ENCODE peak calls at places on chromosomes 16 and 17, in four cellular contexts. One of them, this sample, is unnamed.

GRCh38 chr17:17741346-17742023 is 60.2 kb downstream of the RAI1 start:
- DNase-seq in GM12878: no peak
- DNase-seq in K562: no peak
- DNase-seq in WTC11: peak
- DNase-seq in this sample: no peak

GRCh38 chr16:84446086-84446485 is 58.4 kb downstream of the MEAK7 start:
- DNase-seq in GM12878: no peak
- DNase-seq in K562: no peak
- DNase-seq in WTC11: no peak
- DNase-seq in this sample: no peak

GRCh38 chr16:56610609-56611111 is 2.3 kb downstream of the MT2A start:
- DNase-seq in GM12878: no peak
- DNase-seq in K562: no peak
- DNase-seq in WTC11: no peak
- DNase-seq in this sample: no peak

GRCh38 chr17:70318061-70318460 is 148.7 kb downstream of the KCNJ2 start:
- DNase-seq in K562: no peak
- DNase-seq in GM12878: no peak
- DNase-seq in WTC11: no peak
- DNase-seq in this sample: no peak

GRCh38 chr17:83192161-83192788 is 112.9 kb downstream of the METRNL start:
- DNase-seq in K562: no peak
- DNase-seq in WTC11: peak
- DNase-seq in GM12878: no peak
- DNase-seq in this sample: no peak

GRCh38 chr16:66289986-66290385 is 76.5 kb upstream of the CDH5 start:
- DNase-seq in WTC11: no peak
- DNase-seq in K562: no peak
- DNase-seq in GM12878: no peak
- DNase-seq in this sample: no peak

GRCh38 chr17:73901661-73902415 is 257.6 kb upstream of the SDK2 start:
- DNase-seq in K562: no peak
- DNase-seq in WTC11: peak
- DNase-seq in GM12878: no peak
- DNase-seq in this sample: no peak

GRCh38 chr17:68457168-68457538 is at the start of gene WIPI1:
- DNase-seq in WTC11: no peak
- DNase-seq in GM12878: no peak
- DNase-seq in K562: no peak
- DNase-seq in this sample: peak

GRCh38 chr17:13599168-13599577 is 2.6 kb downstream of the HS3ST3A1 start:
- DNase-seq in WTC11: no peak
- DNase-seq in GM12878: no peak
- DNase-seq in K562: no peak
- DNase-seq in this sample: no peak

GRCh38 chr17:79026345-79027273 is 2.6 kb downstream of the C1QTNF1 start:
- DNase-seq in K562: no peak
- DNase-seq in WTC11: no peak
- DNase-seq in GM12878: no peak
- DNase-seq in this sample: peak

GRCh38 chr16:48619547-48619946 is 9.6 kb upstream of the N4BP1 start:
- DNase-seq in WTC11: no peak
- DNase-seq in GM12878: no peak
- DNase-seq in K562: no peak
- DNase-seq in this sample: no peak

GRCh38 chr16:59510008-59510424 is 775.9 kb upstream of the GOT2 start:
- DNase-seq in WTC11: no peak
- DNase-seq in GM12878: no peak
- DNase-seq in K562: no peak
- DNase-seq in this sample: no peak

GRCh38 chr16:57637424-57637823 is 9.0 kb downstream of the ADGRG1 start:
- DNase-seq in K562: no peak
- DNase-seq in GM12878: no peak
- DNase-seq in WTC11: no peak
- DNase-seq in this sample: no peak

GRCh38 chr16:12679660-12680272 is 123.9 kb downstream of the CPPED1 start:
- DNase-seq in GM12878: no peak
- DNase-seq in K562: no peak
- DNase-seq in WTC11: no peak
- DNase-seq in this sample: no peak

GRCh38 chr16:64196444-64196843 is 925.4 kb downstream of the CDH11 start:
- DNase-seq in K562: no peak
- DNase-seq in WTC11: no peak
- DNase-seq in GM12878: no peak
- DNase-seq in this sample: no peak

GRCh38 chr17:76271669-76272540 is 6.8 kb downstream of the UBALD2 start:
- DNase-seq in WTC11: peak
- DNase-seq in GM12878: peak
- DNase-seq in K562: peak
- DNase-seq in this sample: no peak

GRCh38 chr16:80580109-80580832 is 39.5 kb downstream of the DYNLRB2 start:
- DNase-seq in GM12878: peak
- DNase-seq in K562: no peak
- DNase-seq in WTC11: no peak
- DNase-seq in this sample: no peak

GRCh38 chr17:51799981-51800380 is 358.5 kb downstream of the CA10 start:
- DNase-seq in K562: no peak
- DNase-seq in WTC11: no peak
- DNase-seq in GM12878: no peak
- DNase-seq in this sample: no peak

GRCh38 chr16:2776500-2777139 is 460 bp downstream of the ELOB start:
- DNase-seq in GM12878: no peak
- DNase-seq in WTC11: peak
- DNase-seq in K562: peak
- DNase-seq in this sample: no peak

GRCh38 chr17:49022391-49022941 is 25.3 kb downstream of the IGF2BP1 start:
- DNase-seq in WTC11: peak
- DNase-seq in K562: peak
- DNase-seq in GM12878: no peak
- DNase-seq in this sample: peak

GRCh38 chr17:49021095-49021767 is 24.0 kb downstream of the IGF2BP1 start:
- DNase-seq in GM12878: no peak
- DNase-seq in K562: no peak
- DNase-seq in WTC11: no peak
- DNase-seq in this sample: peak

GRCh38 chr17:49024523-49024922 is 27.3 kb downstream of the IGF2BP1 start:
- DNase-seq in K562: no peak
- DNase-seq in GM12878: no peak
- DNase-seq in WTC11: no peak
- DNase-seq in this sample: no peak

GRCh38 chr17:49020609-49021008 is 23.4 kb downstream of the IGF2BP1 start:
- DNase-seq in GM12878: no peak
- DNase-seq in K562: no peak
- DNase-seq in WTC11: no peak
- DNase-seq in this sample: no peak

GRCh38 chr17:49021768-49022103 is 24.6 kb downstream of the IGF2BP1 start:
- DNase-seq in K562: no peak
- DNase-seq in WTC11: no peak
- DNase-seq in GM12878: no peak
- DNase-seq in this sample: no peak
- TF ChIP-seq CREM in K562: no peak
- TF ChIP-seq CREM in WTC11: no peak
- TF ChIP-seq CREM in GM12878: no peak
- TF ChIP-seq CREM in this sample: no peak

DNA sequence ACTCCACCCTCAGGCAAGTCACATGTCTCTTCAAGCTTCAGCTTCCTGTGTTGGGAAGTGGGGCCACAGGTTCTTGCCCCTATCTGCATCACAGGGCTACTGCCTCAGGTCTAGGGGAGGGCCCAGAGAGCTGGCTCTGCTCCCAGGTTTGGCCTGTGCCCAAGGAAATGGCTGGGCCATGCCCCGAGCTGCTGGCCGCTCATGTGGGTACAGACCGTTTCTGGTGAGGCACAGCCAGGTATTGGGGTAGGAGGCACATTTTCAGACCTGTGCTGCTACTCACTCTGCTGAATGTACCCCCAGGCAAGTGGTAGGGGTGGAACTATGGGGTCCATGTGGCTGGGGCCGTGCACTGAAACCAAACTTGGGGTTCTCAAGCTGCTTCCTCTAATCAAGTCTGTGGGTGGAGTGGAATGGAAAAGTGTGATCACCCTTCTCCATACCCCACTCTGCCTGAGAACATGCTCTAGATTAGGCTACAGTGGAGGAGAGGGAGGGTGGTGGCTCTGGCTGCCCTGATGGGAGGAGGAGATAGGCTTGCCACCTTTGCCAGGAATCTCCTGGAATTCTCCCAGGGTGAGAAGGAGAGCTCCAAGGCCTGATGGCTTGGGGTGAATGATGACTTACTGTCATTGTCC is 4.6 kb downstream of the GAS2L2 start:
- DNase-seq in GM12878: no peak
- DNase-seq in WTC11: no peak
- DNase-seq in K562: no peak
- DNase-seq in this sample: no peak
- TF ChIP-seq MAX in GM12878: no peak
- TF ChIP-seq MAX in WTC11: no peak
- TF ChIP-seq MAX in K562: no peak
- TF ChIP-seq MAX in this sample: no peak

GRCh38 chr17:39069114-39069756 is 82.2 kb downstream of the PLXDC1 start:
- DNase-seq in K562: peak
- DNase-seq in WTC11: no peak
- DNase-seq in GM12878: no peak
- DNase-seq in this sample: peak
- TF ChIP-seq CREM in K562: no peak
- TF ChIP-seq CREM in WTC11: no peak
- TF ChIP-seq CREM in GM12878: no peak
- TF ChIP-seq CREM in this sample: no peak

DNA sequence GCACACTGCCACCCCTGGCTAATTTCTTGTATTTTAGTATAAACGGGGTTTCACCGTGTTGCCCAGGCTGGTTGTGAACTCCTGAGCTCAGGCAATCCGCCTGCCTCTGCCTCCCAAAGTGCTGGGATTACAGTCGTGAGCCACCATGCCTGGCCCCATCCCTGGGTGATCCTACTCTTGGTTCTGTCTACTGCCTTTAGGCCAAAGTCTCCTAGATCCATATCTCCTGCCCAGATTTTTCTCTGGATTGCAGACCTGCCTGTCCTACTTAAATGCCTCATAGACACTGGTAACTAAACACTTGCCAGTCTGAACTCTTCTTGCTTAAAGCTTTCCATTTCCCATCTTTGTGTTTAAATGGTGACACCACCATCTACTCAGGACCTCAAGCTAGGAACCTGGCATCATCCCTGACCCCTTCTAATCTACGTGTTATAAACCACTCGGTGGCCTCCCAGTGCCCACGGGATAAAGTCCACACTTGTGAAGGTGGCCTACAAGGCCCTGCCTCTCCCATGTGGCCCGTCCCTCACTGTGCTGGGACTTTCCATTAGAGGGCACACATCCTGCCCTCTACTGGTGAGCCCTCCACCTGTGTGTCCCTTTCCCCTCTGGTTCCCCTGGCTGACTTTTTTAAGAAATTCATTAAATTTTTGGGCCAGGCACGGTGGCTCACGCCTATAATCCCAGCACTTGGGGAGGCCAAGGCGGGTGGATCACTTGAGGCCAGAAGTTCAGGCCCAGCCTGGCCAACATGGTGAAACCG is 51.1 kb downstream of the USP43 start:
- DNase-seq in GM12878: no peak
- DNase-seq in WTC11: no peak
- DNase-seq in K562: no peak
- DNase-seq in this sample: no peak
- TF ChIP-seq MAX in GM12878: no peak
- TF ChIP-seq MAX in WTC11: no peak
- TF ChIP-seq MAX in K562: no peak
- TF ChIP-seq MAX in this sample: no peak

GRCh38 chr16:46911038-46911437 is 26.9 kb downstream of the GPT2 start:
- DNase-seq in K562: no peak
- DNase-seq in GM12878: peak
- DNase-seq in WTC11: no peak
- DNase-seq in this sample: no peak
- TF ChIP-seq CREM in K562: no peak
- TF ChIP-seq CREM in GM12878: no peak
- TF ChIP-seq CREM in WTC11: no peak
- TF ChIP-seq CREM in this sample: no peak

GRCh38 chr16:5449901-5450300 is 352.3 kb upstream of the EEF2KMT start:
- DNase-seq in GM12878: no peak
- DNase-seq in K562: no peak
- DNase-seq in WTC11: no peak
- DNase-seq in this sample: no peak

GRCh38 chr16:5455110-5455509 is 357.5 kb upstream of the EEF2KMT start:
- DNase-seq in WTC11: no peak
- DNase-seq in GM12878: no peak
- DNase-seq in K562: no peak
- DNase-seq in this sample: no peak

GRCh38 chr16:5450435-5451104 is 353.0 kb upstream of the EEF2KMT start:
- DNase-seq in K562: no peak
- DNase-seq in GM12878: no peak
- DNase-seq in WTC11: peak
- DNase-seq in this sample: no peak

GRCh38 chr16:5451641-5452040 is 354.0 kb upstream of the EEF2KMT start:
- DNase-seq in K562: no peak
- DNase-seq in WTC11: peak
- DNase-seq in GM12878: no peak
- DNase-seq in this sample: no peak

GRCh38 chr16:5454349-5454748 is 356.8 kb upstream of the EEF2KMT start:
- DNase-seq in GM12878: no peak
- DNase-seq in K562: no peak
- DNase-seq in WTC11: no peak
- DNase-seq in this sample: no peak
- TF ChIP-seq MAX in GM12878: no peak
- TF ChIP-seq MAX in K562: no peak
- TF ChIP-seq MAX in WTC11: no peak
- TF ChIP-seq MAX in this sample: no peak

GRCh38 chr17:50203589-50204345 is 2.3 kb upstream of the COL1A1 start:
- DNase-seq in WTC11: no peak
- DNase-seq in GM12878: no peak
- DNase-seq in K562: no peak
- DNase-seq in this sample: no peak
- TF ChIP-seq CREM in WTC11: no peak
- TF ChIP-seq CREM in GM12878: no peak
- TF ChIP-seq CREM in K562: no peak
- TF ChIP-seq CREM in this sample: no peak

GRCh38 chr16:53952215-53953208 is 248.6 kb downstream of the FTO start:
- DNase-seq in WTC11: no peak
- DNase-seq in GM12878: no peak
- DNase-seq in K562: no peak
- DNase-seq in this sample: no peak
- TF ChIP-seq MAX in WTC11: no peak
- TF ChIP-seq MAX in GM12878: no peak
- TF ChIP-seq MAX in K562: no peak
- TF ChIP-seq MAX in this sample: no peak

GRCh38 chr17:50052241-50052788 is 3.6 kb upstream of the ITGA3 start:
- DNase-seq in K562: no peak
- DNase-seq in GM12878: no peak
- DNase-seq in WTC11: no peak
- DNase-seq in this sample: no peak
- TF ChIP-seq CREM in K562: no peak
- TF ChIP-seq CREM in GM12878: no peak
- TF ChIP-seq CREM in WTC11: no peak
- TF ChIP-seq CREM in this sample: no peak

This sample was measured in HepG2.